ENCODE peak calls at places on chromosomes 13 and 19, in six cellular contexts. E is activated T-helper 1 cell treated with Interleukin-2 at 50 U/mL for 16 hours, U is NCI-H460, Z is NCI-H1436, B is tibial nerve, F is WTC11. D is an unnamed sample.

GRCh38 chr19:7681336-7682174 is 922 bp downstream of the TRAPPC5 start:
- DNase-seq in U (peak), F (peak), E (peak), B (peak), Z (peak), D (peak)

GRCh38 chr13:111359930-111360329 is 39.5 kb downstream of the TEX29 start:
- DNase-seq in F (no peak), U (no peak), Z (no peak), B (no peak), E (no peak), D (no peak)

GRCh38 chr19:53875602-53876340 is 6.2 kb upstream of the PRKCG start:
- DNase-seq in F (no peak), B (no peak), Z (no peak), E (no peak), U (no peak), D (no peak)

GRCh38 chr13:43009506-43009905 is 13.9 kb upstream of the DNAJC15 start:
- DNase-seq in Z (no peak), F (no peak), E (no peak), B (no peak), U (no peak), D (no peak)

GRCh38 chr19:4600082-4600481 is 39.2 kb upstream of the TNFAIP8L1 start:
- DNase-seq in U (no peak), E (no peak), F (no peak), B (no peak), Z (no peak), D (no peak)

GRCh38 chr13:107373551-107373950 is 805.6 kb upstream of the ARGLU1 start:
- DNase-seq in E (no peak), U (peak), F (no peak), B (no peak), Z (peak), D (peak)

GRCh38 chr13:100525453-100526298 is 62.9 kb downstream of the GGACT start:
- DNase-seq in B (no peak), Z (no peak), E (no peak), F (no peak), U (no peak), D (no peak)

GRCh38 chr19:34319230-34319585 is 45.8 kb upstream of the GPI start:
- DNase-seq in E (no peak), F (no peak), U (no peak), Z (no peak), B (no peak), D (no peak)

GRCh38 chr13:24183741-24184182 is 23.2 kb downstream of the SPATA13 start:
- DNase-seq in Z (no peak), E (no peak), F (no peak), B (no peak), U (no peak), D (no peak)

GRCh38 chr13:98207411-98207810 is 30.3 kb upstream of the RNF113B start:
- DNase-seq in Z (no peak), B (no peak), E (no peak), F (no peak), U (no peak), D (no peak)

GRCh38 chr13:113860579-113861432 is 3.1 kb downstream of the GAS6 start:
- DNase-seq in F (peak), Z (no peak), E (no peak), B (no peak), U (no peak), D (no peak)

GRCh38 chr13:46728777-46729176 is 68.2 kb downstream of the ESD start:
- DNase-seq in F (no peak), B (no peak), Z (no peak), U (peak), E (no peak), D (no peak)

GRCh38 chr19:32916969-32917611 is 47.5 kb upstream of the SLC7A9 start:
- DNase-seq in F (no peak), E (no peak), U (no peak), B (no peak), Z (no peak), D (no peak)

GRCh38 chr19:1657632-1658445 is 5.4 kb upstream of the TCF3 start:
- DNase-seq in B (no peak), Z (no peak), E (no peak), F (no peak), U (no peak), D (no peak)

GRCh38 chr13:24032252-24032651 is 128.3 kb upstream of the SPATA13 start:
- DNase-seq in U (no peak), Z (no peak), F (no peak), B (no peak), E (no peak), D (peak)

GRCh38 chr13:51955281-51955771 is 55.9 kb downstream of the ATP7B start:
- DNase-seq in Z (no peak), U (no peak), F (no peak), E (no peak), B (no peak), D (no peak)

GRCh38 chr19:9839415-9839814 is 4.3 kb downstream of the PIN1 start:
- DNase-seq in Z (no peak), U (no peak), B (no peak), F (no peak), E (no peak), D (no peak)

GRCh38 chr19:4229179-4229931 is at the start of gene EBI3:
- DNase-seq in Z (no peak), U (no peak), E (no peak), F (no peak), B (peak), D (no peak)

GRCh38 chr19:20038358-20039202 is 725 bp downstream of the ZNF682 start:
- DNase-seq in Z (no peak), U (no peak), E (no peak), B (no peak), F (no peak), D (no peak)

GRCh38 chr19:55340144-55340783 is 588 bp downstream of the KMT5C start:
- DNase-seq in U (no peak), E (no peak), B (no peak), F (no peak), Z (no peak), D (no peak)

D was measured in GM04504.